ENCODE peak calls at places on chromosomes 6 and 20, in nine cellular contexts. One of them, this sample, is unnamed.

GRCh38 chr20:8228315-8228714 is 96.2 kb downstream of the PLCB1 start:
- DNase-seq in GM20000: no peak
- DNase-seq in brain microvascular endothelial cell: no peak
- DNase-seq in dorsolateral prefrontal cortex: no peak
- DNase-seq in GM13976: no peak
- DNase-seq in coronary artery: no peak
- DNase-seq in colonic mucosa: no peak
- DNase-seq in ovary: no peak
- DNase-seq in cardiac muscle cell: no peak
- DNase-seq in this sample: no peak

GRCh38 chr20:23456873-23457272 is 4.2 kb upstream of the CST11 start:
- DNase-seq in GM13976: no peak
- DNase-seq in ovary: no peak
- DNase-seq in colonic mucosa: no peak
- DNase-seq in cardiac muscle cell: no peak
- DNase-seq in GM20000: no peak
- DNase-seq in dorsolateral prefrontal cortex: no peak
- DNase-seq in coronary artery: no peak
- DNase-seq in brain microvascular endothelial cell: no peak
- DNase-seq in this sample: no peak

GRCh38 chr6:131949615-131949908 is 1.6 kb downstream of the CCN2 start:
- DNase-seq in cardiac muscle cell: peak; percentile 93
- DNase-seq in dorsolateral prefrontal cortex: no peak
- DNase-seq in brain microvascular endothelial cell: no peak
- DNase-seq in GM13976: no peak
- DNase-seq in coronary artery: no peak
- DNase-seq in colonic mucosa: no peak
- DNase-seq in GM20000: no peak
- DNase-seq in ovary: no peak
- DNase-seq in this sample: no peak

GRCh38 chr6:35392773-35393672 is 50.7 kb downstream of the PPARD start:
- DNase-seq in cardiac muscle cell: no peak
- DNase-seq in dorsolateral prefrontal cortex: no peak
- DNase-seq in brain microvascular endothelial cell: no peak
- DNase-seq in GM13976: no peak
- DNase-seq in coronary artery: no peak
- DNase-seq in colonic mucosa: no peak
- DNase-seq in ovary: peak; percentile 46
- DNase-seq in GM20000: no peak
- DNase-seq in this sample: no peak

GRCh38 chr20:36574278-36575065 is 1.1 kb downstream of the TGIF2 start:
- DNase-seq in brain microvascular endothelial cell: peak; percentile 50
- DNase-seq in GM20000: peak; percentile 57
- DNase-seq in cardiac muscle cell: peak; percentile 78
- DNase-seq in colonic mucosa: peak; percentile 56
- DNase-seq in coronary artery: peak; percentile 82
- DNase-seq in ovary: peak; percentile 78
- DNase-seq in GM13976: peak; percentile 64
- DNase-seq in dorsolateral prefrontal cortex: no peak
- DNase-seq in this sample: peak; percentile 73

GRCh38 chr6:113362542-113363430 is 494.4 kb upstream of the MARCKS start:
- DNase-seq in GM13976: no peak
- DNase-seq in coronary artery: no peak
- DNase-seq in colonic mucosa: no peak
- DNase-seq in dorsolateral prefrontal cortex: no peak
- DNase-seq in cardiac muscle cell: peak; percentile 36
- DNase-seq in ovary: no peak
- DNase-seq in GM20000: no peak
- DNase-seq in brain microvascular endothelial cell: peak; percentile 73
- DNase-seq in this sample: no peak

GRCh38 chr6:80210618-80211017 is 104.1 kb downstream of the BCKDHB start:
- DNase-seq in GM13976: no peak
- DNase-seq in colonic mucosa: no peak
- DNase-seq in coronary artery: no peak
- DNase-seq in dorsolateral prefrontal cortex: no peak
- DNase-seq in GM20000: no peak
- DNase-seq in ovary: no peak
- DNase-seq in cardiac muscle cell: peak; percentile 74
- DNase-seq in brain microvascular endothelial cell: no peak
- DNase-seq in this sample: no peak

GRCh38 chr20:50450961-50451752 is 59.0 kb upstream of the PTPN1 start:
- DNase-seq in ovary: no peak
- DNase-seq in GM20000: peak; percentile 51
- DNase-seq in coronary artery: no peak
- DNase-seq in GM13976: peak; percentile 61
- DNase-seq in dorsolateral prefrontal cortex: no peak
- DNase-seq in cardiac muscle cell: peak; percentile 76
- DNase-seq in brain microvascular endothelial cell: peak; percentile 63
- DNase-seq in colonic mucosa: no peak
- DNase-seq in this sample: peak; percentile 68

GRCh38 chr20:21280496-21281016 is 22.6 kb upstream of the XRN2 start:
- DNase-seq in colonic mucosa: peak; percentile 50
- DNase-seq in GM13976: peak; percentile 36
- DNase-seq in coronary artery: no peak
- DNase-seq in GM20000: peak; percentile 29
- DNase-seq in ovary: no peak
- DNase-seq in brain microvascular endothelial cell: no peak
- DNase-seq in cardiac muscle cell: no peak
- DNase-seq in dorsolateral prefrontal cortex: peak; percentile 59
- DNase-seq in this sample: no peak

GRCh38 chr6:153032255-153032882 is 29.9 kb upstream of the MTRF1L start:
- DNase-seq in GM20000: peak; percentile 4
- DNase-seq in GM13976: no peak
- DNase-seq in ovary: no peak
- DNase-seq in cardiac muscle cell: peak; percentile 80
- DNase-seq in colonic mucosa: no peak
- DNase-seq in brain microvascular endothelial cell: no peak
- DNase-seq in dorsolateral prefrontal cortex: no peak
- DNase-seq in coronary artery: no peak
- DNase-seq in this sample: no peak

GRCh38 chr6:39882567-39882953 is 51.7 kb downstream of the MOCS1 start:
- DNase-seq in coronary artery: peak; percentile 85
- DNase-seq in dorsolateral prefrontal cortex: no peak
- DNase-seq in brain microvascular endothelial cell: peak; percentile 98
- DNase-seq in GM13976: no peak
- DNase-seq in GM20000: no peak
- DNase-seq in ovary: peak; percentile 74
- DNase-seq in cardiac muscle cell: peak; percentile 99
- DNase-seq in colonic mucosa: no peak
- DNase-seq in this sample: no peak

GRCh38 chr6:5053038-5053437 is 32.1 kb upstream of the PPP1R3G start:
- DNase-seq in GM20000: no peak
- DNase-seq in coronary artery: no peak
- DNase-seq in ovary: no peak
- DNase-seq in colonic mucosa: no peak
- DNase-seq in brain microvascular endothelial cell: no peak
- DNase-seq in cardiac muscle cell: peak; percentile 54
- DNase-seq in GM13976: no peak
- DNase-seq in dorsolateral prefrontal cortex: no peak
- DNase-seq in this sample: no peak

GRCh38 chr6:41920921-41921711 is at the start of the genes BYSL and MED20:
- DNase-seq in coronary artery: peak; percentile 93
- DNase-seq in GM13976: peak; percentile 97
- DNase-seq in colonic mucosa: peak; percentile 96
- DNase-seq in dorsolateral prefrontal cortex: peak; percentile 94
- DNase-seq in brain microvascular endothelial cell: peak; percentile 95
- DNase-seq in cardiac muscle cell: peak; percentile 95
- DNase-seq in GM20000: peak; percentile 93
- DNase-seq in ovary: peak; percentile 91
- DNase-seq in this sample: peak; percentile 96

GRCh38 chr6:168355716-168356522 is 36.3 kb upstream of the DACT2 start:
- DNase-seq in ovary: no peak
- DNase-seq in coronary artery: no peak
- DNase-seq in GM20000: no peak
- DNase-seq in cardiac muscle cell: peak; percentile 87
- DNase-seq in colonic mucosa: peak; percentile 66
- DNase-seq in GM13976: no peak
- DNase-seq in dorsolateral prefrontal cortex: no peak
- DNase-seq in brain microvascular endothelial cell: peak; percentile 19
- DNase-seq in this sample: no peak

GRCh38 chr6:158019416-158019815 is 37.8 kb downstream of the SYNJ2 start:
- DNase-seq in brain microvascular endothelial cell: no peak
- DNase-seq in cardiac muscle cell: no peak
- DNase-seq in dorsolateral prefrontal cortex: peak; percentile 35
- DNase-seq in ovary: no peak
- DNase-seq in GM13976: no peak
- DNase-seq in coronary artery: no peak
- DNase-seq in GM20000: no peak
- DNase-seq in colonic mucosa: no peak
- DNase-seq in this sample: no peak

GRCh38 chr6:44275749-44276648 is 5.7 kb downstream of the TMEM151B start:
- DNase-seq in GM20000: no peak
- DNase-seq in coronary artery: no peak
- DNase-seq in colonic mucosa: no peak
- DNase-seq in cardiac muscle cell: no peak
- DNase-seq in dorsolateral prefrontal cortex: no peak
- DNase-seq in brain microvascular endothelial cell: no peak
- DNase-seq in ovary: no peak
- DNase-seq in GM13976: no peak
- DNase-seq in this sample: no peak

GRCh38 chr6:161226005-161226964 is 47.6 kb downstream of the AGPAT4 start:
- DNase-seq in colonic mucosa: no peak
- DNase-seq in GM13976: no peak
- DNase-seq in coronary artery: no peak
- DNase-seq in brain microvascular endothelial cell: no peak
- DNase-seq in GM20000: peak; percentile 37
- DNase-seq in cardiac muscle cell: no peak
- DNase-seq in ovary: no peak
- DNase-seq in dorsolateral prefrontal cortex: no peak
- DNase-seq in this sample: peak; percentile 35

GRCh38 chr20:39784693-39785092 is 822.5 kb downstream of the DHX35 start:
- DNase-seq in dorsolateral prefrontal cortex: no peak
- DNase-seq in coronary artery: no peak
- DNase-seq in GM13976: no peak
- DNase-seq in colonic mucosa: no peak
- DNase-seq in brain microvascular endothelial cell: no peak
- DNase-seq in GM20000: no peak
- DNase-seq in ovary: no peak
- DNase-seq in cardiac muscle cell: no peak
- DNase-seq in this sample: no peak

GRCh38 chr6:116120430-116120829 is 5.5 kb downstream of the COL10A1 start:
- DNase-seq in dorsolateral prefrontal cortex: no peak
- DNase-seq in GM20000: no peak
- DNase-seq in colonic mucosa: no peak
- DNase-seq in cardiac muscle cell: no peak
- DNase-seq in ovary: no peak
- DNase-seq in coronary artery: no peak
- DNase-seq in brain microvascular endothelial cell: no peak
- DNase-seq in GM13976: no peak
- DNase-seq in this sample: no peak

GRCh38 chr6:116111552-116112528 is 11.2 kb downstream of the NT5DC1 start:
- DNase-seq in cardiac muscle cell: peak; percentile 65
- DNase-seq in coronary artery: no peak
- DNase-seq in dorsolateral prefrontal cortex: no peak
- DNase-seq in GM20000: no peak
- DNase-seq in colonic mucosa: peak; percentile 57
- DNase-seq in ovary: no peak
- DNase-seq in GM13976: no peak
- DNase-seq in brain microvascular endothelial cell: peak; percentile 65
- DNase-seq in this sample: no peak

GRCh38 chr6:116118608-116119007 is 7.3 kb downstream of the COL10A1 start:
- DNase-seq in ovary: no peak
- DNase-seq in dorsolateral prefrontal cortex: no peak
- DNase-seq in colonic mucosa: no peak
- DNase-seq in coronary artery: no peak
- DNase-seq in GM13976: no peak
- DNase-seq in GM20000: no peak
- DNase-seq in cardiac muscle cell: no peak
- DNase-seq in brain microvascular endothelial cell: peak; percentile 51
- DNase-seq in this sample: no peak

GRCh38 chr6:116113386-116113785 is 12.5 kb downstream of the COL10A1 start:
- DNase-seq in coronary artery: no peak
- DNase-seq in GM20000: no peak
- DNase-seq in dorsolateral prefrontal cortex: no peak
- DNase-seq in cardiac muscle cell: no peak
- DNase-seq in GM13976: no peak
- DNase-seq in brain microvascular endothelial cell: no peak
- DNase-seq in ovary: no peak
- DNase-seq in colonic mucosa: no peak
- DNase-seq in this sample: no peak

GRCh38 chr6:116115781-116116180 is 10.2 kb downstream of the COL10A1 start:
- DNase-seq in dorsolateral prefrontal cortex: no peak
- DNase-seq in ovary: no peak
- DNase-seq in GM20000: no peak
- DNase-seq in colonic mucosa: no peak
- DNase-seq in GM13976: no peak
- DNase-seq in cardiac muscle cell: no peak
- DNase-seq in brain microvascular endothelial cell: no peak
- DNase-seq in coronary artery: no peak
- DNase-seq in this sample: no peak
- TF ChIP-seq CTCF in dorsolateral prefrontal cortex: peak; percentile 56
- TF ChIP-seq CTCF in ovary: no peak
- TF ChIP-seq CTCF in GM20000: no peak
- TF ChIP-seq CTCF in colonic mucosa: no peak
- TF ChIP-seq CTCF in GM13976: no peak
- TF ChIP-seq CTCF in cardiac muscle cell: peak; percentile 36
- TF ChIP-seq CTCF in brain microvascular endothelial cell: no peak
- TF ChIP-seq CTCF in coronary artery: peak; percentile 21
- TF ChIP-seq CTCF in this sample: peak; percentile 11

GRCh38 chr6:3209114-3210023 is 18.1 kb downstream of the TUBB2B start:
- DNase-seq in dorsolateral prefrontal cortex: no peak
- DNase-seq in colonic mucosa: peak; percentile 70
- DNase-seq in coronary artery: no peak
- DNase-seq in brain microvascular endothelial cell: peak; percentile 98
- DNase-seq in GM20000: peak; percentile 56
- DNase-seq in cardiac muscle cell: peak; percentile 93
- DNase-seq in ovary: no peak
- DNase-seq in GM13976: peak; percentile 54
- DNase-seq in this sample: no peak
- TF ChIP-seq CTCF in dorsolateral prefrontal cortex: no peak
- TF ChIP-seq CTCF in colonic mucosa: no peak
- TF ChIP-seq CTCF in coronary artery: no peak
- TF ChIP-seq CTCF in brain microvascular endothelial cell: peak; percentile 45
- TF ChIP-seq CTCF in GM20000: no peak
- TF ChIP-seq CTCF in cardiac muscle cell: peak; percentile 35
- TF ChIP-seq CTCF in ovary: no peak
- TF ChIP-seq CTCF in GM13976: peak; percentile 20
- TF ChIP-seq CTCF in this sample: peak; percentile 40

GRCh38 chr20:53208110-53208908 is 236.2 kb downstream of the TSHZ2 start:
- DNase-seq in GM20000: no peak
- DNase-seq in dorsolateral prefrontal cortex: no peak
- DNase-seq in cardiac muscle cell: no peak
- DNase-seq in ovary: no peak
- DNase-seq in colonic mucosa: no peak
- DNase-seq in coronary artery: no peak
- DNase-seq in brain microvascular endothelial cell: no peak
- DNase-seq in GM13976: no peak
- DNase-seq in this sample: no peak
- TF ChIP-seq CTCF in GM20000: no peak
- TF ChIP-seq CTCF in dorsolateral prefrontal cortex: no peak
- TF ChIP-seq CTCF in cardiac muscle cell: no peak
- TF ChIP-seq CTCF in ovary: no peak
- TF ChIP-seq CTCF in colonic mucosa: no peak
- TF ChIP-seq CTCF in coronary artery: no peak
- TF ChIP-seq CTCF in brain microvascular endothelial cell: no peak
- TF ChIP-seq CTCF in GM13976: no peak
- TF ChIP-seq CTCF in this sample: peak; percentile 22

DNA sequence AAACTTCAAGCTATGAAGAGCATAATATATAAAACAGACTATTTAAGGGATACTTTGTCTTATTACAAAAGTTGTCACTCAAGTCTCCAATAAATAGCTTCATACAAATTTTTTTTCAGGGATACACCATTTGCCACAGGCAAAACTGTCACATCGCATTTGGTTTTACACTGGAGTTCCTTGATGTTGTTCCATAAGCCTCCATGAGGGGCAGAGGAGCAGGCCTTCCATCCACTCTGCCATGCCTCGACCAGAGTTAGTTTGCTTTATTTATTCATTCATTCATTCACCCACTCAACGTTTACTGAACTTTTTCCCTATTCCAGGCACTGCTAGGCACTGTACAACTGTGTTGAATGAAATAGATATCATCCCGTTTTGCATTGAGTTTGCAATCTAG is 246.6 kb downstream of the PHF3 start:
- DNase-seq in cardiac muscle cell: peak; percentile 6
- DNase-seq in coronary artery: no peak
- DNase-seq in GM13976: no peak
- DNase-seq in colonic mucosa: no peak
- DNase-seq in ovary: no peak
- DNase-seq in GM20000: no peak
- DNase-seq in brain microvascular endothelial cell: no peak
- DNase-seq in dorsolateral prefrontal cortex: no peak
- DNase-seq in this sample: no peak
- TF ChIP-seq CTCF in cardiac muscle cell: peak; percentile 39
- TF ChIP-seq CTCF in coronary artery: no peak
- TF ChIP-seq CTCF in GM13976: no peak
- TF ChIP-seq CTCF in colonic mucosa: no peak
- TF ChIP-seq CTCF in ovary: no peak
- TF ChIP-seq CTCF in GM20000: no peak
- TF ChIP-seq CTCF in brain microvascular endothelial cell: peak; percentile 57
- TF ChIP-seq CTCF in dorsolateral prefrontal cortex: no peak
- TF ChIP-seq CTCF in this sample: no peak